ENCODE peak calls at places on chromosome 2, in nine cellular contexts. A is NT2/D1; E is right atrium auricular region; K is tibial artery; G is upper lobe of left lung; C is sigmoid colon; S is CD8-positive, alpha-beta memory T cell; L is neuronal stem cell; F is cardiac muscle cell. Z is an unnamed sample. For H3K4me1, the result is how much of the 10 kb centered on the place peaks cover.

GRCh38 chr2:6692061-6692460 is 173.6 kb downstream of the CMPK2 start:
- DNase-seq in A (no peak), E (no peak), K (no peak), G (no peak), C (no peak), S (no peak), L (no peak), F (no peak), Z (no peak)

GRCh38 chr2:235461763-235462414 is 32.0 kb upstream of the AGAP1 start:
- DNase-seq in A (no peak), E (no peak), K (no peak), G (no peak), C (no peak), S (no peak), L (no peak), F (no peak), Z (no peak)

GRCh38 chr2:39411186-39411944 is 25.7 kb downstream of the MAP4K3 start:
- DNase-seq in A (no peak), E (no peak), K (no peak), G (no peak), C (no peak), S (no peak), L (no peak), F (peak), Z (no peak)

GRCh38 chr2:102114290-102114721 is 28.2 kb upstream of the IL1R1 start:
- DNase-seq in A (no peak), E (no peak), K (no peak), G (no peak), C (no peak), S (no peak), L (no peak), F (peak), Z (no peak)

GRCh38 chr2:240960963-240961876 is 37.2 kb upstream of the SNED1 start:
- DNase-seq in A (no peak), E (peak), K (peak), G (peak), C (peak), S (no peak), L (no peak), F (peak), Z (no peak)

GRCh38 chr2:96320326-96321229 is 4.5 kb upstream of the ITPRIPL1 start:
- DNase-seq in A (no peak), E (no peak), K (no peak), G (no peak), C (no peak), S (no peak), L (no peak), F (no peak), Z (no peak)

GRCh38 chr2:37892436-37893114 is 32.5 kb upstream of the RMDN2 start:
- DNase-seq in A (no peak), E (no peak), K (no peak), G (peak), C (no peak), S (no peak), L (no peak), F (no peak), Z (no peak)

GRCh38 chr2:20667531-20668401 is 822 bp downstream of the GDF7 start:
- DNase-seq in A (no peak), E (no peak), K (no peak), G (no peak), C (no peak), S (no peak), L (no peak), F (no peak), Z (no peak)

GRCh38 chr2:202588647-202589581 is 45.9 kb upstream of the FAM117B start:
- DNase-seq in A (peak), E (peak), K (peak), G (peak), C (peak), S (peak), L (peak), F (peak), Z (peak)

GRCh38 chr2:196586511-196586991 is 53.0 kb upstream of the CCDC150 start:
- DNase-seq in A (no peak), E (no peak), K (no peak), G (no peak), C (no peak), S (no peak), L (no peak), F (peak), Z (no peak)

GRCh38 chr2:43082111-43082877 is 144.1 kb downstream of the ZFP36L2 start:
- DNase-seq in A (no peak), E (peak), K (peak), G (no peak), C (no peak), S (no peak), L (no peak), F (peak), Z (no peak)

GRCh38 chr2:43082878-43083261 is 143.5 kb downstream of the ZFP36L2 start:
- DNase-seq in A (no peak), E (no peak), K (no peak), G (no peak), C (no peak), S (no peak), L (no peak), F (no peak), Z (no peak)

GRCh38 chr2:43083278-43083677 is 143.1 kb downstream of the ZFP36L2 start:
- DNase-seq in A (no peak), E (no peak), K (no peak), G (peak), C (peak), S (no peak), L (no peak), F (no peak), Z (no peak)

GRCh38 chr2:43080626-43081025 is 145.8 kb downstream of the ZFP36L2 start:
- DNase-seq in A (no peak), E (no peak), K (no peak), G (no peak), C (peak), S (no peak), L (no peak), F (no peak), Z (no peak)

DNA sequence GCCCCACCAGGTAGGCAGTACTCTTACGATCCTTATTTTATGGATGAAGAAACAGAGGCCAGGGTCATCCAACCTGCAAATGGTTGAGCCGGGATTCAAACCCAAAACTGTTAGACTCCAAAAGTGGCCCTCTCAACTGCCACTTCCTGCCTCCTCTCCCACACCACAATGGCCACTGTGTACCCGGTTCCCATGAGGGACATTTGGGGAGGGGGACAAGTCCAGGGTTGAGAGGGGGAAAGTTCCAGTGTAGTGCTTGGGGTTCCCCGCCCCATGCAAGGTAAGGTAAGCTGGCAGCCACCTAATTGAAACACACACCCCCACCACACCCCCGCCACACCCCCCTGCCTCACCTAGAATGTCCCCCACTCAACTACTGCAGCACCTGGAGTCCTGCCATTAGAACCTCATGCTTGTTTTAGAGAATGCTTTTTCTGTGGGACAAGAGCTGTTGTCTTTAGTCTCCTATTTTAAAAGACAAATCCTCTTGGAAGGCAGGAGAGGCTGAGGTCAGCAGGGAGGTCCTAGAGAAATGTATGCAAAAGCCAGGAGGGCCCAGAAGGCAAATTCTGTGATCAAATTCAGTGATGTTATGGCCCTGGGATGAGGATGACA is 145.2 kb downstream of the ZFP36L2 start:
- DNase-seq in A (no peak), E (no peak), K (no peak), G (no peak), C (peak), S (no peak), L (no peak), F (no peak), Z (no peak)
- H3K4me1 ChIP-seq in A (under half), E (half or more), K (under half), G (half or more), C (half or more), S (under half), L (under half), F (under half), Z (under half)

DNA sequence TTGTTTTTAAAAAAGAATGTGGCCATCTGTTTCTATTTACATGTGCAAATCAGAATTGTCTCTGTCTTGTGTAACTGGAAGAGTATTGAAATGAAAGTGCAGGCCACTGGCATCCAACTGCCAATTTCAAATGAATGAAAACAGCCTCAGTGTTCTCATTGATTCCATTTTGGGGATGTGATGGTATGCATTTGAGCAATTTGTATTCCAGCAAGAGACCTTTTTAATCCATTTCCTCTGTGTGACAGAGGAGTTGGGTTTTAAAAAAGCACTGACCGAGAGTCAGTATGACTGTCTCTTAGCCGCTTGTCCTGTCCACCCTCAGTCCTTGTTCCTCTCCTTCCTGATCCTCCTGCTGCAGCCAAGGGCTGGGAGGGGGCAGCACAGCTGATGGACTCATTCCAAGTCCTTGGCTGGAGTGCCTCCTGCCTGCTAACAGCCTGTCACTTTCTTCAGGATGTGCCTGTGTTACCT is 50.0 kb downstream of the ASAP2 start:
- DNase-seq in A (no peak), E (no peak), K (no peak), G (no peak), C (no peak), S (no peak), L (no peak), F (no peak), Z (no peak)
- H3K4me1 ChIP-seq in A (under half), E (half or more), K (under half), G (half or more), C (half or more), S (under half), L (under half), F (under half), Z (under half)

GRCh38 chr2:28448738-28449100 is 47.1 kb upstream of the PLB1 start:
- DNase-seq in A (no peak), E (no peak), K (no peak), G (no peak), C (peak), S (no peak), L (no peak), F (no peak), Z (no peak)

GRCh38 chr2:28447943-28448737 is 47.7 kb upstream of the PLB1 start:
- DNase-seq in A (no peak), E (no peak), K (no peak), G (no peak), C (peak), S (no peak), L (no peak), F (peak), Z (no peak)

GRCh38 chr2:28449489-28450395 is 46.1 kb upstream of the PLB1 start:
- DNase-seq in A (no peak), E (no peak), K (no peak), G (peak), C (peak), S (no peak), L (no peak), F (peak), Z (no peak)

GRCh38 chr2:28450901-28451565 is 44.8 kb upstream of the PLB1 start:
- DNase-seq in A (no peak), E (no peak), K (no peak), G (no peak), C (peak), S (no peak), L (no peak), F (no peak), Z (no peak)

DNA sequence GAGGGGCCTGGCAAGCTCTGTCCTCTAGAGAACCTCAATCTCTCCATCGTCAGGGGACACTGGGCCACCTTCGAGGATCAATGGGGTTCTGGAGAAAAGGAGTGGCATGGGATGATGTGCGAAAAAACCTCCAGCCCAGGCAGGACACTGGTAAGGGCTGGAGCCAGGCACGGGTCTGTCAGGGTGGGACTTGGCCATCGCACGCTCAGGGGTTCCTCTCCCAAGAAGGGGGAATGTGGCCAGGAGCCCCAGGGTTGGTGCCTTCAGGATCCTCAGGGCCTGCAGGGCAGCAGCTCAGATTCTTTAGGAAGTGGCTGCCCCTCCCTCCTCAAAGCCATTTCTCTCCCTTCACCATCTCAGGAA is 46.8 kb upstream of the PLB1 start:
- DNase-seq in A (no peak), E (no peak), K (no peak), G (no peak), C (peak), S (no peak), L (no peak), F (no peak), Z (peak)
- H3K4me1 ChIP-seq in A (under half), E (under half), K (under half), G (under half), C (under half), S (under half), L (under half), F (under half), Z (under half)

GRCh38 chr2:233832414-233832813 is 21.9 kb downstream of the HJURP start:
- DNase-seq in A (no peak), E (no peak), K (no peak), G (no peak), C (peak), S (no peak), L (no peak), F (peak), Z (no peak)
- H3K4me1 ChIP-seq in A (under half), E (under half), K (under half), G (under half), C (under half), S (under half), L (under half), F (under half), Z (under half)

GRCh38 chr2:23663730-23664005 is 263.3 kb downstream of the ATAD2B start:
- DNase-seq in A (no peak), E (no peak), K (no peak), G (no peak), C (no peak), S (no peak), L (no peak), F (no peak), Z (no peak)
- H3K4me1 ChIP-seq in A (under half), E (under half), K (under half), G (under half), C (under half), S (under half), L (under half), F (under half), Z (under half)

GRCh38 chr2:120541972-120542670 is 193.5 kb upstream of the GLI2 start:
- DNase-seq in A (no peak), E (no peak), K (no peak), G (no peak), C (no peak), S (no peak), L (no peak), F (no peak), Z (no peak)

GRCh38 chr2:120539937-120540718 is 194.2 kb downstream of the INHBB start:
- DNase-seq in A (no peak), E (peak), K (peak), G (peak), C (peak), S (no peak), L (no peak), F (peak), Z (peak)

GRCh38 chr2:120542911-120543527 is 192.6 kb upstream of the GLI2 start:
- DNase-seq in A (no peak), E (no peak), K (no peak), G (no peak), C (no peak), S (no peak), L (no peak), F (no peak), Z (no peak)

GRCh38 chr2:120540719-120541552 is 194.7 kb upstream of the GLI2 start:
- DNase-seq in A (no peak), E (no peak), K (no peak), G (no peak), C (no peak), S (no peak), L (no peak), F (no peak), Z (no peak)

DNA sequence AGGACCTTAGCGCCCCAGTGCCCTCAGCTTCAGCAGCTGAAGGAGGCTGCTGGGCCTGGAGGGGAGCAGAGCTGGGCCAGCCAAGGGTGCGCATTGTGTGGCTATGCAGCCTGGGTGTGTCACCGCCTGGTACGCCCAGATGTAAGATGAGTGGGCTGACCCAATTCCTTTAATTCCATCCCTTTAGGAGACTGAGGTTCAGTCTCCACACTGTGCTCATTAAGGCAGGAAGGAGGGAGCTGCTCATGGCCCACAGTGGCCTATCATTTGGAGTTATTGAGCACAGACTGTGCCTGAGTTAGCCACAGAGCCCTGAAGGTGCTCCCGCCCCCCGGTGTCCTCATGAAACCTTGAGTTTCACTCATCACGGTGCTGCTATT is 194.1 kb upstream of the GLI2 start:
- DNase-seq in A (no peak), E (no peak), K (no peak), G (no peak), C (no peak), S (no peak), L (no peak), F (no peak), Z (no peak)
- H3K4me1 ChIP-seq in A (under half), E (under half), K (under half), G (under half), C (under half), S (under half), L (under half), F (under half), Z (under half)

DNA sequence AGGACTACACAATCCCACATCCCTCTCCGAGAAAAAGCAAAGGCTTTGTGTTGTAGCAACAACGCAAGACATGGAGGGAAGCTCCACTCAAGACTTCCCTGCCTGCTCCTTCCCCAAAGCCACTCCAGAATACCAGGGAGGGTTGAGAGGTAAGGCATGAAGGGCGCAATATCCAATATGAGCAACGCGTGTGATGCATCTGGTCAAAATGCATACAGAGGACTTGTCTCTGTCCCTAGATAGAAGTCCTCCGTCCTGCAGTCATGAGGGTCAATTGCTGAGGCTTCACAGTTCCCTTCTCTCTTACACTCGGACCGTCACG is 540 bp downstream of the ORC4 start:
- DNase-seq in A (no peak), E (no peak), K (no peak), G (no peak), C (no peak), S (no peak), L (no peak), F (no peak), Z (no peak)
- H3K4me1 ChIP-seq in A (under half), E (under half), K (under half), G (under half), C (half or more), S (under half), L (under half), F (under half), Z (under half)

GRCh38 chr2:85888020-85888744 is 608 bp downstream of the ST3GAL5 start:
- DNase-seq in A (no peak), E (no peak), K (no peak), G (peak), C (peak), S (peak), L (no peak), F (peak), Z (peak)

GRCh38 chr2:85888745-85889647 is at the start of gene ST3GAL5:
- DNase-seq in A (peak), E (peak), K (peak), G (peak), C (peak), S (peak), L (peak), F (peak), Z (peak)

GRCh38 chr2:85890522-85891176 is 1.9 kb upstream of the ST3GAL5 start:
- DNase-seq in A (no peak), E (no peak), K (no peak), G (no peak), C (no peak), S (no peak), L (no peak), F (no peak), Z (no peak)

GRCh38 chr2:85887566-85888019 is 1.2 kb downstream of the ST3GAL5 start:
- DNase-seq in A (no peak), E (peak), K (peak), G (peak), C (peak), S (peak), L (no peak), F (peak), Z (peak)

DNA sequence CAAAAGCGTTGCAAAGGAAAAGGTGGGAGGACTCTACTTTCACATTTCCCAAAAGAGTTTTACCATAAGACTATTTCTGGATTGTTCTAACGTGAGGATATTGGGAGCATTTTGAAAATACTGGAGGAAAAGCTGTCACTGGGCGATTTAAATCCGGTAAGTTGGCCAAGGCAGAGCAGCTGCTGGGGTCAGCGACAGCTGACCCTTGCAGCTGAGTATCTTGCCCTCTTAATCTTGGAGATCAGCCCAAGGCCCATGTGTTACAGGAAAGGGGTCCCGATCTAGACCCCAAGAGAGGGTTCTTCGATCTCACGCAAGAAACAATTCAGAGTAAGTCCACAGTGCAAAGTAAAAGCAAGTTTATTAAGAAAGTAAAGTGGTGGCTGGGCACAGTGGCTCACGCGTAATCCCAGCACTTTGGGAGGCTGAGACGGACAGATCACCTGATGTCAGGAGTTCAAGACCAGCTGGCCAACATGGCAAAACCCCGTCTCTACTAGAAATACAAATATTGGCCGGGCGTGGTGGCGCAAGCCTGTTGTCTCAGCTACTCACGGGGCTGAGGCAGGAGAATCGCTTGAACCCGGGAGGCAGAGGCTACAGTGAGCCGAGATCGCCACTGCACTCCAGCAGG is 975 bp upstream of the ST3GAL5 start:
- DNase-seq in A (no peak), E (peak), K (peak), G (peak), C (no peak), S (no peak), L (no peak), F (no peak), Z (peak)
- H3K4me1 ChIP-seq in A (under half), E (under half), K (under half), G (half or more), C (under half), S (under half), L (under half), F (under half), Z (under half)